ENCODE peak calls at places on chromosomes 5 and 9, in seven cellular contexts. C is GM03348, U is NAMALWA, V is astrocyte of the spinal cord, G is fibroblast of lung, S is Peyer's patch, K is GF-D8. J is an unnamed sample.

GRCh38 chr9:93568169-93568568 is 8.2 kb upstream of the PHF2 start:
- DNase-seq in C (no peak), U (no peak), V (no peak), G (no peak), S (no peak), K (no peak), J (no peak)

GRCh38 chr9:86614871-86615849 is 260.9 kb upstream of the TUT7 start:
- DNase-seq in C (peak; percentile 73), U (peak; percentile 16), V (no peak), G (peak; percentile 20), S (no peak), K (no peak), J (peak; percentile 100)

GRCh38 chr5:79612667-79613190 is 488 bp downstream of the TENT2 start:
- DNase-seq in C (no peak), U (peak; percentile 63), V (no peak), G (no peak), S (no peak), K (no peak), J (no peak)

GRCh38 chr9:114269023-114269422 is 53.9 kb upstream of the ORM1 start:
- DNase-seq in C (no peak), U (no peak), V (no peak), G (no peak), S (no peak), K (no peak), J (no peak)

GRCh38 chr9:14303110-14303509 is 10.8 kb downstream of the NFIB start:
- DNase-seq in C (no peak), U (no peak), V (no peak), G (no peak), S (no peak), K (no peak), J (no peak)

GRCh38 chr9:136409557-136410455 is 608 bp downstream of the ENTR1 start:
- DNase-seq in C (peak; percentile 72), U (peak; percentile 67), V (no peak), G (peak; percentile 43), S (peak; percentile 47), K (no peak), J (peak; percentile 31)

GRCh38 chr9:97500765-97501176 is 695 bp upstream of the TMOD1 start:
- DNase-seq in C (no peak), U (no peak), V (no peak), G (no peak), S (no peak), K (no peak), J (no peak)

GRCh38 chr5:178940569-178941360 is at the start of gene ZNF454:
- DNase-seq in C (peak; percentile 64), U (no peak), V (peak; percentile 95), G (peak; percentile 94), S (no peak), K (no peak), J (peak; percentile 87)

GRCh38 chr9:135076143-135076875 is 11.2 kb upstream of the OLFM1 start:
- DNase-seq in C (no peak), U (no peak), V (no peak), G (no peak), S (no peak), K (no peak), J (no peak)

GRCh38 chr9:133742251-133742650 is 4.1 kb upstream of the SARDH start:
- DNase-seq in C (no peak), U (no peak), V (no peak), G (no peak), S (no peak), K (no peak), J (no peak)

GRCh38 chr5:173925449-173926071 is 37.4 kb downstream of the CPEB4 start:
- DNase-seq in C (no peak), U (peak; percentile 78), V (peak; percentile 57), G (peak; percentile 36), S (peak; percentile 70), K (no peak), J (peak; percentile 23)

GRCh38 chr5:88251048-88251711 is 17.5 kb downstream of the TMEM161B start:
- DNase-seq in C (no peak), U (no peak), V (peak; percentile 34), G (peak; percentile 73), S (no peak), K (no peak), J (no peak)

GRCh38 chr5:158922816-158923215 is 176.9 kb downstream of the EBF1 start:
- DNase-seq in C (no peak), U (no peak), V (no peak), G (no peak), S (no peak), K (no peak), J (no peak)

GRCh38 chr5:179343902-179344300 is 1.4 kb downstream of the ADAMTS2 start:
- DNase-seq in C (peak; percentile 88), U (no peak), V (no peak), G (peak; percentile 42), S (no peak), K (no peak), J (peak; percentile 57)

GRCh38 chr5:41978686-41979085 is 53.6 kb downstream of the FBXO4 start:
- DNase-seq in C (peak; percentile 16), U (no peak), V (no peak), G (no peak), S (no peak), K (no peak), J (peak; percentile 4)

GRCh38 chr5:59648949-59649921 is 244.3 kb downstream of the PDE4D start:
- DNase-seq in C (no peak), U (no peak), V (no peak), G (peak; percentile 89), S (no peak), K (peak; percentile 49), J (no peak)

GRCh38 chr9:126506361-126507317 is 107.1 kb upstream of the LMX1B start:
- DNase-seq in C (no peak), U (no peak), V (no peak), G (no peak), S (no peak), K (no peak), J (no peak)

GRCh38 chr5:13972029-13972428 is 27.5 kb upstream of the DNAH5 start:
- DNase-seq in C (no peak), U (no peak), V (no peak), G (no peak), S (no peak), K (no peak), J (no peak)

GRCh38 chr5:76376141-76376900 is 26.8 kb upstream of the IQGAP2 start:
- DNase-seq in C (no peak), U (no peak), V (no peak), G (peak; percentile 56), S (no peak), K (no peak), J (peak; percentile 34)

GRCh38 chr9:116124472-116125040 is 29.0 kb upstream of the PAPPA start:
- DNase-seq in C (peak; percentile 15), U (no peak), V (peak; percentile 30), G (no peak), S (no peak), K (no peak), J (peak; percentile 85)

GRCh38 chr5:624118-624950 is 12.2 kb downstream of the CEP72 start:
- DNase-seq in C (no peak), U (no peak), V (no peak), G (no peak), S (no peak), K (no peak), J (no peak)

GRCh38 chr9:113585555-113585954 is 122.0 kb downstream of the RGS3 start:
- DNase-seq in C (no peak), U (no peak), V (no peak), G (no peak), S (no peak), K (no peak), J (no peak)

GRCh38 chr5:134092875-134093274 is 21.6 kb upstream of the TCF7 start:
- DNase-seq in C (no peak), U (no peak), V (no peak), G (peak; percentile 67), S (no peak), K (no peak), J (no peak)

GRCh38 chr5:36158144-36158543 is 6.2 kb downstream of the SKP2 start:
- DNase-seq in C (peak; percentile 16), U (no peak), V (peak; percentile 19), G (peak; percentile 21), S (no peak), K (no peak), J (peak; percentile 68)

GRCh38 chr9:127451681-127452480 is 571 bp downstream of the LRSAM1 start:
- DNase-seq in C (peak; percentile 74), U (peak; percentile 59), V (peak; percentile 59), G (peak; percentile 49), S (peak; percentile 33), K (no peak), J (no peak)

GRCh38 chr5:28850320-28850921 is 1812.0 kb upstream of the CDH9 start:
- DNase-seq in C (no peak), U (no peak), V (no peak), G (no peak), S (no peak), K (no peak), J (no peak)

GRCh38 chr5:58094031-58094430 is 365.9 kb downstream of the PLK2 start:
- DNase-seq in C (no peak), U (no peak), V (no peak), G (no peak), S (no peak), K (no peak), J (no peak)

GRCh38 chr5:119570935-119571334 is 58.4 kb upstream of the FAM170A start:
- DNase-seq in C (no peak), U (no peak), V (no peak), G (no peak), S (no peak), K (no peak), J (no peak)

GRCh38 chr9:81787747-81788632 is 98.6 kb upstream of the TLE1 start:
- DNase-seq in C (peak; percentile 84), U (no peak), V (peak; percentile 92), G (peak; percentile 96), S (no peak), K (no peak), J (peak; percentile 96)

J was measured in AG10803.